ENCODE peak calls at places on chromosomes 4 and X, in ten cellular contexts. One of them, this sample, is unnamed.

GRCh38 chrX:5708209-5708608 is 520.5 kb downstream of the NLGN4X start:
- DNase-seq in posterior vena cava: no peak
- DNase-seq in fibroblast of villous mesenchyme: no peak
- DNase-seq in gastrocnemius medialis: no peak
- DNase-seq in iris pigment epithelial cell: no peak
- DNase-seq in NCI-H1092 treated with DMSO at 0.1 percent for 48 hours: no peak
- DNase-seq in stimulated activated CD4-positive, alpha-beta T cell treated with anti-CD3 and anti-CD28 coated beads, Interleukin-12 subunit alpha, Interleukin-12 subunit beta, amount 100 ng/mL, for 4 hours: no peak
- DNase-seq in cardiac fibroblast: no peak
- DNase-seq in KG1: no peak
- DNase-seq in amniotic epithelial cell: no peak
- DNase-seq in this sample: no peak

GRCh38 chr4:165700855-165701254 is 172.2 kb upstream of the TLL1 start:
- DNase-seq in fibroblast of villous mesenchyme: no peak
- DNase-seq in amniotic epithelial cell: no peak
- DNase-seq in cardiac fibroblast: no peak
- DNase-seq in posterior vena cava: no peak
- DNase-seq in KG1: no peak
- DNase-seq in NCI-H1092 treated with DMSO at 0.1 percent for 48 hours: peak; percentile 10
- DNase-seq in iris pigment epithelial cell: no peak
- DNase-seq in gastrocnemius medialis: no peak
- DNase-seq in stimulated activated CD4-positive, alpha-beta T cell treated with anti-CD3 and anti-CD28 coated beads, Interleukin-12 subunit alpha, Interleukin-12 subunit beta, amount 100 ng/mL, for 4 hours: no peak
- DNase-seq in this sample: no peak

GRCh38 chr4:53479731-53480525 is 102.5 kb downstream of the FIP1L1 start:
- DNase-seq in posterior vena cava: no peak
- DNase-seq in cardiac fibroblast: no peak
- DNase-seq in gastrocnemius medialis: no peak
- DNase-seq in iris pigment epithelial cell: peak; percentile 78
- DNase-seq in stimulated activated CD4-positive, alpha-beta T cell treated with anti-CD3 and anti-CD28 coated beads, Interleukin-12 subunit alpha, Interleukin-12 subunit beta, amount 100 ng/mL, for 4 hours: no peak
- DNase-seq in NCI-H1092 treated with DMSO at 0.1 percent for 48 hours: no peak
- DNase-seq in fibroblast of villous mesenchyme: no peak
- DNase-seq in amniotic epithelial cell: peak; percentile 20
- DNase-seq in KG1: no peak
- DNase-seq in this sample: no peak

GRCh38 chrX:50107470-50107869 is 93.3 kb downstream of the AKAP4 start:
- DNase-seq in iris pigment epithelial cell: peak; percentile 17
- DNase-seq in KG1: no peak
- DNase-seq in posterior vena cava: no peak
- DNase-seq in cardiac fibroblast: no peak
- DNase-seq in fibroblast of villous mesenchyme: peak; percentile 1
- DNase-seq in NCI-H1092 treated with DMSO at 0.1 percent for 48 hours: no peak
- DNase-seq in amniotic epithelial cell: peak; percentile 81
- DNase-seq in gastrocnemius medialis: no peak
- DNase-seq in stimulated activated CD4-positive, alpha-beta T cell treated with anti-CD3 and anti-CD28 coated beads, Interleukin-12 subunit alpha, Interleukin-12 subunit beta, amount 100 ng/mL, for 4 hours: no peak
- DNase-seq in this sample: no peak

GRCh38 chr4:184097240-184097619 is 120.4 kb downstream of the ENPP6 start:
- DNase-seq in iris pigment epithelial cell: no peak
- DNase-seq in fibroblast of villous mesenchyme: no peak
- DNase-seq in KG1: no peak
- DNase-seq in posterior vena cava: peak; percentile 94
- DNase-seq in gastrocnemius medialis: peak; percentile 24
- DNase-seq in stimulated activated CD4-positive, alpha-beta T cell treated with anti-CD3 and anti-CD28 coated beads, Interleukin-12 subunit alpha, Interleukin-12 subunit beta, amount 100 ng/mL, for 4 hours: peak; percentile 5
- DNase-seq in amniotic epithelial cell: no peak
- DNase-seq in NCI-H1092 treated with DMSO at 0.1 percent for 48 hours: no peak
- DNase-seq in cardiac fibroblast: peak; percentile 3
- DNase-seq in this sample: no peak

GRCh38 chr4:137572647-137573046 is 40.4 kb upstream of the PCDH18 start:
- DNase-seq in cardiac fibroblast: no peak
- DNase-seq in gastrocnemius medialis: no peak
- DNase-seq in amniotic epithelial cell: no peak
- DNase-seq in posterior vena cava: no peak
- DNase-seq in KG1: no peak
- DNase-seq in iris pigment epithelial cell: no peak
- DNase-seq in fibroblast of villous mesenchyme: no peak
- DNase-seq in stimulated activated CD4-positive, alpha-beta T cell treated with anti-CD3 and anti-CD28 coated beads, Interleukin-12 subunit alpha, Interleukin-12 subunit beta, amount 100 ng/mL, for 4 hours: no peak
- DNase-seq in NCI-H1092 treated with DMSO at 0.1 percent for 48 hours: no peak
- DNase-seq in this sample: peak; percentile 24

GRCh38 chr4:72507167-72507566 is 61.9 kb downstream of the ADAMTS3 start:
- DNase-seq in NCI-H1092 treated with DMSO at 0.1 percent for 48 hours: no peak
- DNase-seq in cardiac fibroblast: no peak
- DNase-seq in stimulated activated CD4-positive, alpha-beta T cell treated with anti-CD3 and anti-CD28 coated beads, Interleukin-12 subunit alpha, Interleukin-12 subunit beta, amount 100 ng/mL, for 4 hours: no peak
- DNase-seq in amniotic epithelial cell: peak; percentile 15
- DNase-seq in iris pigment epithelial cell: no peak
- DNase-seq in KG1: no peak
- DNase-seq in gastrocnemius medialis: no peak
- DNase-seq in posterior vena cava: no peak
- DNase-seq in fibroblast of villous mesenchyme: no peak
- DNase-seq in this sample: no peak

GRCh38 chr4:19615086-19615689 is 636.5 kb upstream of the SLIT2 start:
- DNase-seq in stimulated activated CD4-positive, alpha-beta T cell treated with anti-CD3 and anti-CD28 coated beads, Interleukin-12 subunit alpha, Interleukin-12 subunit beta, amount 100 ng/mL, for 4 hours: no peak
- DNase-seq in KG1: no peak
- DNase-seq in NCI-H1092 treated with DMSO at 0.1 percent for 48 hours: no peak
- DNase-seq in gastrocnemius medialis: no peak
- DNase-seq in fibroblast of villous mesenchyme: no peak
- DNase-seq in posterior vena cava: no peak
- DNase-seq in iris pigment epithelial cell: no peak
- DNase-seq in amniotic epithelial cell: no peak
- DNase-seq in cardiac fibroblast: no peak
- DNase-seq in this sample: peak; percentile 5

GRCh38 chrX:48468247-48468671 is 1.8 kb downstream of the SLC38A5 start:
- DNase-seq in NCI-H1092 treated with DMSO at 0.1 percent for 48 hours: no peak
- DNase-seq in fibroblast of villous mesenchyme: no peak
- DNase-seq in cardiac fibroblast: no peak
- DNase-seq in posterior vena cava: no peak
- DNase-seq in gastrocnemius medialis: no peak
- DNase-seq in KG1: no peak
- DNase-seq in stimulated activated CD4-positive, alpha-beta T cell treated with anti-CD3 and anti-CD28 coated beads, Interleukin-12 subunit alpha, Interleukin-12 subunit beta, amount 100 ng/mL, for 4 hours: peak; percentile 68
- DNase-seq in iris pigment epithelial cell: no peak
- DNase-seq in amniotic epithelial cell: no peak
- DNase-seq in this sample: peak; percentile 20

GRCh38 chrX:9370888-9371287 is 94.0 kb upstream of the TBL1X start:
- DNase-seq in gastrocnemius medialis: peak; percentile 10
- DNase-seq in iris pigment epithelial cell: peak; percentile 15
- DNase-seq in stimulated activated CD4-positive, alpha-beta T cell treated with anti-CD3 and anti-CD28 coated beads, Interleukin-12 subunit alpha, Interleukin-12 subunit beta, amount 100 ng/mL, for 4 hours: no peak
- DNase-seq in amniotic epithelial cell: peak; percentile 49
- DNase-seq in fibroblast of villous mesenchyme: no peak
- DNase-seq in NCI-H1092 treated with DMSO at 0.1 percent for 48 hours: no peak
- DNase-seq in cardiac fibroblast: peak; percentile 71
- DNase-seq in posterior vena cava: no peak
- DNase-seq in KG1: no peak
- DNase-seq in this sample: no peak

GRCh38 chr4:124092101-124093057 is 620.2 kb downstream of the ANKRD50 start:
- DNase-seq in fibroblast of villous mesenchyme: no peak
- DNase-seq in NCI-H1092 treated with DMSO at 0.1 percent for 48 hours: no peak
- DNase-seq in iris pigment epithelial cell: no peak
- DNase-seq in gastrocnemius medialis: no peak
- DNase-seq in stimulated activated CD4-positive, alpha-beta T cell treated with anti-CD3 and anti-CD28 coated beads, Interleukin-12 subunit alpha, Interleukin-12 subunit beta, amount 100 ng/mL, for 4 hours: no peak
- DNase-seq in KG1: no peak
- DNase-seq in cardiac fibroblast: peak; percentile 36
- DNase-seq in posterior vena cava: no peak
- DNase-seq in amniotic epithelial cell: peak; percentile 82
- DNase-seq in this sample: no peak

GRCh38 chrX:154696328-154697045 is 43.1 kb upstream of the CTAG2 start:
- DNase-seq in amniotic epithelial cell: peak; percentile 81
- DNase-seq in KG1: no peak
- DNase-seq in stimulated activated CD4-positive, alpha-beta T cell treated with anti-CD3 and anti-CD28 coated beads, Interleukin-12 subunit alpha, Interleukin-12 subunit beta, amount 100 ng/mL, for 4 hours: no peak
- DNase-seq in fibroblast of villous mesenchyme: peak; percentile 35
- DNase-seq in cardiac fibroblast: peak; percentile 76
- DNase-seq in posterior vena cava: no peak
- DNase-seq in iris pigment epithelial cell: peak; percentile 81
- DNase-seq in NCI-H1092 treated with DMSO at 0.1 percent for 48 hours: no peak
- DNase-seq in gastrocnemius medialis: no peak
- DNase-seq in this sample: no peak

GRCh38 chr4:164748375-164748774 is 5.6 kb upstream of the SMIM31 start:
- DNase-seq in NCI-H1092 treated with DMSO at 0.1 percent for 48 hours: no peak
- DNase-seq in amniotic epithelial cell: peak; percentile 17
- DNase-seq in fibroblast of villous mesenchyme: peak; percentile 31
- DNase-seq in cardiac fibroblast: peak; percentile 41
- DNase-seq in gastrocnemius medialis: no peak
- DNase-seq in stimulated activated CD4-positive, alpha-beta T cell treated with anti-CD3 and anti-CD28 coated beads, Interleukin-12 subunit alpha, Interleukin-12 subunit beta, amount 100 ng/mL, for 4 hours: no peak
- DNase-seq in posterior vena cava: no peak
- DNase-seq in KG1: no peak
- DNase-seq in iris pigment epithelial cell: peak; percentile 25
- DNase-seq in this sample: peak; percentile 20

GRCh38 chr4:74197123-74197522 is 39.2 kb downstream of the MTHFD2L start:
- DNase-seq in iris pigment epithelial cell: no peak
- DNase-seq in KG1: no peak
- DNase-seq in gastrocnemius medialis: no peak
- DNase-seq in posterior vena cava: no peak
- DNase-seq in cardiac fibroblast: no peak
- DNase-seq in stimulated activated CD4-positive, alpha-beta T cell treated with anti-CD3 and anti-CD28 coated beads, Interleukin-12 subunit alpha, Interleukin-12 subunit beta, amount 100 ng/mL, for 4 hours: no peak
- DNase-seq in NCI-H1092 treated with DMSO at 0.1 percent for 48 hours: no peak
- DNase-seq in amniotic epithelial cell: no peak
- DNase-seq in fibroblast of villous mesenchyme: no peak
- DNase-seq in this sample: no peak

GRCh38 chr4:155377281-155377680 is 516 bp upstream of the MAP9 start:
- DNase-seq in stimulated activated CD4-positive, alpha-beta T cell treated with anti-CD3 and anti-CD28 coated beads, Interleukin-12 subunit alpha, Interleukin-12 subunit beta, amount 100 ng/mL, for 4 hours: no peak
- DNase-seq in posterior vena cava: no peak
- DNase-seq in amniotic epithelial cell: peak; percentile 8
- DNase-seq in iris pigment epithelial cell: peak; percentile 62
- DNase-seq in KG1: no peak
- DNase-seq in NCI-H1092 treated with DMSO at 0.1 percent for 48 hours: peak; percentile 86
- DNase-seq in fibroblast of villous mesenchyme: peak; percentile 8
- DNase-seq in gastrocnemius medialis: no peak
- DNase-seq in cardiac fibroblast: peak; percentile 23
- DNase-seq in this sample: no peak

GRCh38 chr4:151117371-151117962 is 18.0 kb downstream of the RPS3A start:
- DNase-seq in iris pigment epithelial cell: peak; percentile 72
- DNase-seq in gastrocnemius medialis: peak; percentile 37
- DNase-seq in KG1: no peak
- DNase-seq in cardiac fibroblast: peak; percentile 82
- DNase-seq in stimulated activated CD4-positive, alpha-beta T cell treated with anti-CD3 and anti-CD28 coated beads, Interleukin-12 subunit alpha, Interleukin-12 subunit beta, amount 100 ng/mL, for 4 hours: peak; percentile 35
- DNase-seq in fibroblast of villous mesenchyme: peak; percentile 75
- DNase-seq in posterior vena cava: no peak
- DNase-seq in NCI-H1092 treated with DMSO at 0.1 percent for 48 hours: peak; percentile 66
- DNase-seq in amniotic epithelial cell: peak; percentile 72
- DNase-seq in this sample: peak; percentile 74

GRCh38 chrX:1355131-1355799 is 18.7 kb downstream of the IL3RA start:
- DNase-seq in fibroblast of villous mesenchyme: no peak
- DNase-seq in NCI-H1092 treated with DMSO at 0.1 percent for 48 hours: no peak
- DNase-seq in cardiac fibroblast: no peak
- DNase-seq in iris pigment epithelial cell: no peak
- DNase-seq in KG1: no peak
- DNase-seq in stimulated activated CD4-positive, alpha-beta T cell treated with anti-CD3 and anti-CD28 coated beads, Interleukin-12 subunit alpha, Interleukin-12 subunit beta, amount 100 ng/mL, for 4 hours: no peak
- DNase-seq in gastrocnemius medialis: no peak
- DNase-seq in amniotic epithelial cell: no peak
- DNase-seq in posterior vena cava: peak; percentile 53
- DNase-seq in this sample: no peak

GRCh38 chr4:74223801-74224200 is 65.9 kb downstream of the MTHFD2L start:
- DNase-seq in iris pigment epithelial cell: peak; percentile 74
- DNase-seq in KG1: no peak
- DNase-seq in posterior vena cava: no peak
- DNase-seq in cardiac fibroblast: peak; percentile 57
- DNase-seq in NCI-H1092 treated with DMSO at 0.1 percent for 48 hours: no peak
- DNase-seq in amniotic epithelial cell: peak; percentile 52
- DNase-seq in stimulated activated CD4-positive, alpha-beta T cell treated with anti-CD3 and anti-CD28 coated beads, Interleukin-12 subunit alpha, Interleukin-12 subunit beta, amount 100 ng/mL, for 4 hours: no peak
- DNase-seq in fibroblast of villous mesenchyme: peak; percentile 44
- DNase-seq in gastrocnemius medialis: no peak
- DNase-seq in this sample: no peak

GRCh38 chr4:81905966-81906365 is 434.3 kb upstream of the RASGEF1B start:
- DNase-seq in gastrocnemius medialis: no peak
- DNase-seq in posterior vena cava: no peak
- DNase-seq in KG1: peak; percentile 13
- DNase-seq in stimulated activated CD4-positive, alpha-beta T cell treated with anti-CD3 and anti-CD28 coated beads, Interleukin-12 subunit alpha, Interleukin-12 subunit beta, amount 100 ng/mL, for 4 hours: no peak
- DNase-seq in NCI-H1092 treated with DMSO at 0.1 percent for 48 hours: no peak
- DNase-seq in iris pigment epithelial cell: no peak
- DNase-seq in amniotic epithelial cell: no peak
- DNase-seq in cardiac fibroblast: no peak
- DNase-seq in fibroblast of villous mesenchyme: no peak
- DNase-seq in this sample: no peak

GRCh38 chrX:33211356-33212254 is at the start of gene DMD:
- DNase-seq in posterior vena cava: peak; percentile 71
- DNase-seq in gastrocnemius medialis: peak; percentile 76
- DNase-seq in fibroblast of villous mesenchyme: peak; percentile 46
- DNase-seq in KG1: no peak
- DNase-seq in amniotic epithelial cell: peak; percentile 85
- DNase-seq in cardiac fibroblast: peak; percentile 93
- DNase-seq in stimulated activated CD4-positive, alpha-beta T cell treated with anti-CD3 and anti-CD28 coated beads, Interleukin-12 subunit alpha, Interleukin-12 subunit beta, amount 100 ng/mL, for 4 hours: no peak
- DNase-seq in iris pigment epithelial cell: peak; percentile 87
- DNase-seq in NCI-H1092 treated with DMSO at 0.1 percent for 48 hours: no peak
- DNase-seq in this sample: peak; percentile 73

GRCh38 chrX:154074199-154074598 is 23.3 kb downstream of the MECP2 start:
- DNase-seq in posterior vena cava: no peak
- DNase-seq in fibroblast of villous mesenchyme: peak; percentile 43
- DNase-seq in gastrocnemius medialis: no peak
- DNase-seq in KG1: no peak
- DNase-seq in amniotic epithelial cell: peak; percentile 66
- DNase-seq in iris pigment epithelial cell: peak; percentile 74
- DNase-seq in NCI-H1092 treated with DMSO at 0.1 percent for 48 hours: no peak
- DNase-seq in stimulated activated CD4-positive, alpha-beta T cell treated with anti-CD3 and anti-CD28 coated beads, Interleukin-12 subunit alpha, Interleukin-12 subunit beta, amount 100 ng/mL, for 4 hours: no peak
- DNase-seq in cardiac fibroblast: peak; percentile 70
- DNase-seq in this sample: peak; percentile 13

This sample was measured in SJCRH30.